ENCODE peak calls at places on chromosomes 13 and 19, in eight cellular contexts. One of them, this sample, is unnamed.

GRCh38 chr13:109616021-109616420 is 170.4 kb downstream of the IRS2 start:
- DNase-seq in GM10248: no peak
- DNase-seq in stimulated activated CD4-positive, alpha-beta T cell treated with anti-CD3 and anti-CD28 coated beads, Interleukin-2, amount 100 ng/mL, for 48 hours: no peak
- DNase-seq in adrenal gland: no peak
- DNase-seq in RWPE1: no peak
- DNase-seq in skeletal muscle cell: no peak
- DNase-seq in activated CD8-positive, alpha-beta memory T cell treated with anti-CD3 and anti-CD28 coated beads, Interleukin-2, amount 50 U/mL, for 48 hours: no peak
- DNase-seq in WTC11: no peak
- DNase-seq in this sample: no peak

GRCh38 chr19:47509973-47510372 is 4.9 kb downstream of the NAPA start:
- DNase-seq in activated CD8-positive, alpha-beta memory T cell treated with anti-CD3 and anti-CD28 coated beads, Interleukin-2, amount 50 U/mL, for 48 hours: no peak
- DNase-seq in adrenal gland: peak
- DNase-seq in stimulated activated CD4-positive, alpha-beta T cell treated with anti-CD3 and anti-CD28 coated beads, Interleukin-2, amount 100 ng/mL, for 48 hours: no peak
- DNase-seq in RWPE1: peak
- DNase-seq in WTC11: no peak
- DNase-seq in skeletal muscle cell: no peak
- DNase-seq in GM10248: no peak
- DNase-seq in this sample: no peak

GRCh38 chr19:38932425-38933179 is 1.9 kb downstream of the MRPS12 start:
- DNase-seq in RWPE1: no peak
- DNase-seq in skeletal muscle cell: no peak
- DNase-seq in WTC11: peak
- DNase-seq in activated CD8-positive, alpha-beta memory T cell treated with anti-CD3 and anti-CD28 coated beads, Interleukin-2, amount 50 U/mL, for 48 hours: no peak
- DNase-seq in adrenal gland: no peak
- DNase-seq in GM10248: no peak
- DNase-seq in stimulated activated CD4-positive, alpha-beta T cell treated with anti-CD3 and anti-CD28 coated beads, Interleukin-2, amount 100 ng/mL, for 48 hours: peak
- DNase-seq in this sample: no peak

GRCh38 chr13:97648171-97648880 is 214.4 kb downstream of the RAP2A start:
- DNase-seq in RWPE1: no peak
- DNase-seq in stimulated activated CD4-positive, alpha-beta T cell treated with anti-CD3 and anti-CD28 coated beads, Interleukin-2, amount 100 ng/mL, for 48 hours: no peak
- DNase-seq in skeletal muscle cell: no peak
- DNase-seq in adrenal gland: no peak
- DNase-seq in activated CD8-positive, alpha-beta memory T cell treated with anti-CD3 and anti-CD28 coated beads, Interleukin-2, amount 50 U/mL, for 48 hours: no peak
- DNase-seq in WTC11: no peak
- DNase-seq in GM10248: no peak
- DNase-seq in this sample: no peak

GRCh38 chr19:12331211-12331941 is 2.1 kb downstream of the ZNF563 start:
- DNase-seq in RWPE1: no peak
- DNase-seq in stimulated activated CD4-positive, alpha-beta T cell treated with anti-CD3 and anti-CD28 coated beads, Interleukin-2, amount 100 ng/mL, for 48 hours: peak
- DNase-seq in activated CD8-positive, alpha-beta memory T cell treated with anti-CD3 and anti-CD28 coated beads, Interleukin-2, amount 50 U/mL, for 48 hours: peak
- DNase-seq in GM10248: peak
- DNase-seq in WTC11: peak
- DNase-seq in skeletal muscle cell: no peak
- DNase-seq in adrenal gland: peak
- DNase-seq in this sample: no peak

GRCh38 chr19:34253711-34254551 is 423 bp upstream of the GARRE1 start:
- DNase-seq in activated CD8-positive, alpha-beta memory T cell treated with anti-CD3 and anti-CD28 coated beads, Interleukin-2, amount 50 U/mL, for 48 hours: peak
- DNase-seq in GM10248: peak
- DNase-seq in RWPE1: peak
- DNase-seq in WTC11: peak
- DNase-seq in adrenal gland: no peak
- DNase-seq in stimulated activated CD4-positive, alpha-beta T cell treated with anti-CD3 and anti-CD28 coated beads, Interleukin-2, amount 100 ng/mL, for 48 hours: peak
- DNase-seq in skeletal muscle cell: no peak
- DNase-seq in this sample: peak

GRCh38 chr19:288911-289310 is 2.3 kb downstream of the PLPP2 start:
- DNase-seq in activated CD8-positive, alpha-beta memory T cell treated with anti-CD3 and anti-CD28 coated beads, Interleukin-2, amount 50 U/mL, for 48 hours: no peak
- DNase-seq in stimulated activated CD4-positive, alpha-beta T cell treated with anti-CD3 and anti-CD28 coated beads, Interleukin-2, amount 100 ng/mL, for 48 hours: no peak
- DNase-seq in RWPE1: no peak
- DNase-seq in adrenal gland: no peak
- DNase-seq in GM10248: no peak
- DNase-seq in WTC11: no peak
- DNase-seq in skeletal muscle cell: no peak
- DNase-seq in this sample: no peak

GRCh38 chr19:45446944-45447343 is 20.9 kb upstream of the FOSB start:
- DNase-seq in WTC11: no peak
- DNase-seq in adrenal gland: no peak
- DNase-seq in activated CD8-positive, alpha-beta memory T cell treated with anti-CD3 and anti-CD28 coated beads, Interleukin-2, amount 50 U/mL, for 48 hours: no peak
- DNase-seq in GM10248: no peak
- DNase-seq in RWPE1: peak
- DNase-seq in stimulated activated CD4-positive, alpha-beta T cell treated with anti-CD3 and anti-CD28 coated beads, Interleukin-2, amount 100 ng/mL, for 48 hours: no peak
- DNase-seq in skeletal muscle cell: no peak
- DNase-seq in this sample: no peak

GRCh38 chr19:39408392-39409206 is 2.0 kb downstream of the ZFP36 start:
- DNase-seq in skeletal muscle cell: no peak
- DNase-seq in activated CD8-positive, alpha-beta memory T cell treated with anti-CD3 and anti-CD28 coated beads, Interleukin-2, amount 50 U/mL, for 48 hours: peak
- DNase-seq in stimulated activated CD4-positive, alpha-beta T cell treated with anti-CD3 and anti-CD28 coated beads, Interleukin-2, amount 100 ng/mL, for 48 hours: no peak
- DNase-seq in adrenal gland: peak
- DNase-seq in RWPE1: no peak
- DNase-seq in GM10248: no peak
- DNase-seq in WTC11: no peak
- DNase-seq in this sample: no peak

GRCh38 chr19:46520616-46521015 is 24.9 kb upstream of the PNMA8B start:
- DNase-seq in stimulated activated CD4-positive, alpha-beta T cell treated with anti-CD3 and anti-CD28 coated beads, Interleukin-2, amount 100 ng/mL, for 48 hours: no peak
- DNase-seq in adrenal gland: no peak
- DNase-seq in WTC11: no peak
- DNase-seq in activated CD8-positive, alpha-beta memory T cell treated with anti-CD3 and anti-CD28 coated beads, Interleukin-2, amount 50 U/mL, for 48 hours: no peak
- DNase-seq in GM10248: no peak
- DNase-seq in RWPE1: no peak
- DNase-seq in skeletal muscle cell: no peak
- DNase-seq in this sample: no peak

GRCh38 chr19:45153339-45154063 is 7.3 kb downstream of the NKPD1 start:
- DNase-seq in activated CD8-positive, alpha-beta memory T cell treated with anti-CD3 and anti-CD28 coated beads, Interleukin-2, amount 50 U/mL, for 48 hours: peak
- DNase-seq in skeletal muscle cell: no peak
- DNase-seq in WTC11: peak
- DNase-seq in stimulated activated CD4-positive, alpha-beta T cell treated with anti-CD3 and anti-CD28 coated beads, Interleukin-2, amount 100 ng/mL, for 48 hours: peak
- DNase-seq in RWPE1: no peak
- DNase-seq in adrenal gland: peak
- DNase-seq in GM10248: no peak
- DNase-seq in this sample: peak

GRCh38 chr19:49073514-49074378 is 1.2 kb upstream of the KCNA7 start:
- DNase-seq in WTC11: peak
- DNase-seq in adrenal gland: no peak
- DNase-seq in GM10248: no peak
- DNase-seq in activated CD8-positive, alpha-beta memory T cell treated with anti-CD3 and anti-CD28 coated beads, Interleukin-2, amount 50 U/mL, for 48 hours: no peak
- DNase-seq in skeletal muscle cell: no peak
- DNase-seq in stimulated activated CD4-positive, alpha-beta T cell treated with anti-CD3 and anti-CD28 coated beads, Interleukin-2, amount 100 ng/mL, for 48 hours: no peak
- DNase-seq in RWPE1: no peak
- DNase-seq in this sample: no peak

GRCh38 chr19:33609353-33609752 is 12.4 kb upstream of the CHST8 start:
- DNase-seq in activated CD8-positive, alpha-beta memory T cell treated with anti-CD3 and anti-CD28 coated beads, Interleukin-2, amount 50 U/mL, for 48 hours: no peak
- DNase-seq in stimulated activated CD4-positive, alpha-beta T cell treated with anti-CD3 and anti-CD28 coated beads, Interleukin-2, amount 100 ng/mL, for 48 hours: no peak
- DNase-seq in adrenal gland: no peak
- DNase-seq in skeletal muscle cell: no peak
- DNase-seq in WTC11: no peak
- DNase-seq in RWPE1: no peak
- DNase-seq in GM10248: no peak
- DNase-seq in this sample: no peak

GRCh38 chr13:97256343-97256783 is 34.2 kb downstream of the MBNL2 start:
- DNase-seq in WTC11: no peak
- DNase-seq in GM10248: no peak
- DNase-seq in activated CD8-positive, alpha-beta memory T cell treated with anti-CD3 and anti-CD28 coated beads, Interleukin-2, amount 50 U/mL, for 48 hours: no peak
- DNase-seq in stimulated activated CD4-positive, alpha-beta T cell treated with anti-CD3 and anti-CD28 coated beads, Interleukin-2, amount 100 ng/mL, for 48 hours: no peak
- DNase-seq in adrenal gland: no peak
- DNase-seq in skeletal muscle cell: no peak
- DNase-seq in RWPE1: peak
- DNase-seq in this sample: no peak

GRCh38 chr13:60226507-60226906 is 62.8 kb upstream of the DIAPH3 start:
- DNase-seq in skeletal muscle cell: peak
- DNase-seq in WTC11: peak
- DNase-seq in activated CD8-positive, alpha-beta memory T cell treated with anti-CD3 and anti-CD28 coated beads, Interleukin-2, amount 50 U/mL, for 48 hours: no peak
- DNase-seq in GM10248: no peak
- DNase-seq in adrenal gland: peak
- DNase-seq in RWPE1: peak
- DNase-seq in stimulated activated CD4-positive, alpha-beta T cell treated with anti-CD3 and anti-CD28 coated beads, Interleukin-2, amount 100 ng/mL, for 48 hours: no peak
- DNase-seq in this sample: peak

GRCh38 chr19:11261431-11261901 is 858 bp downstream of the DOCK6 start:
- DNase-seq in activated CD8-positive, alpha-beta memory T cell treated with anti-CD3 and anti-CD28 coated beads, Interleukin-2, amount 50 U/mL, for 48 hours: no peak
- DNase-seq in adrenal gland: no peak
- DNase-seq in GM10248: no peak
- DNase-seq in RWPE1: no peak
- DNase-seq in WTC11: peak
- DNase-seq in skeletal muscle cell: no peak
- DNase-seq in stimulated activated CD4-positive, alpha-beta T cell treated with anti-CD3 and anti-CD28 coated beads, Interleukin-2, amount 100 ng/mL, for 48 hours: no peak
- DNase-seq in this sample: peak

This sample was measured in ecto neural progenitor cell.